ENCODE peak calls at places on chromosome 12, in eight cellular contexts. One of them, this sample, is unnamed.

GRCh38 chr12:3407723-3408122 is 83.3 kb upstream of the PRMT8 start:
- DNase-seq in CD8-positive, alpha-beta T cell: no peak
- DNase-seq in upper lobe of left lung: no peak
- DNase-seq in left ventricle myocardium inferior: no peak
- DNase-seq in psoas muscle: no peak
- DNase-seq in esophagus muscularis mucosa: no peak
- DNase-seq in lung: no peak
- DNase-seq in GM23338: no peak
- DNase-seq in this sample: no peak

GRCh38 chr12:109458086-109458485 is 19.0 kb downstream of the KCTD10 start:
- DNase-seq in CD8-positive, alpha-beta T cell: no peak
- DNase-seq in upper lobe of left lung: no peak
- DNase-seq in left ventricle myocardium inferior: no peak
- DNase-seq in psoas muscle: no peak
- DNase-seq in esophagus muscularis mucosa: no peak
- DNase-seq in lung: no peak
- DNase-seq in GM23338: no peak
- DNase-seq in this sample: no peak

GRCh38 chr12:81296556-81297305 is 218.9 kb downstream of the ACSS3 start:
- DNase-seq in CD8-positive, alpha-beta T cell: no peak
- DNase-seq in upper lobe of left lung: no peak
- DNase-seq in left ventricle myocardium inferior: no peak
- DNase-seq in psoas muscle: no peak
- DNase-seq in esophagus muscularis mucosa: no peak
- DNase-seq in lung: no peak
- DNase-seq in GM23338: no peak
- DNase-seq in this sample: no peak

GRCh38 chr12:109764123-109764522 is 50.5 kb downstream of the FAM222A start:
- DNase-seq in CD8-positive, alpha-beta T cell: no peak
- DNase-seq in upper lobe of left lung: peak; percentile 6
- DNase-seq in left ventricle myocardium inferior: no peak
- DNase-seq in psoas muscle: no peak
- DNase-seq in esophagus muscularis mucosa: no peak
- DNase-seq in lung: no peak
- DNase-seq in GM23338: peak; percentile 48
- DNase-seq in this sample: no peak

GRCh38 chr12:91249059-91250055 is 66.7 kb upstream of the DCN start:
- DNase-seq in CD8-positive, alpha-beta T cell: no peak
- DNase-seq in upper lobe of left lung: no peak
- DNase-seq in left ventricle myocardium inferior: no peak
- DNase-seq in psoas muscle: no peak
- DNase-seq in esophagus muscularis mucosa: no peak
- DNase-seq in lung: no peak
- DNase-seq in GM23338: no peak
- DNase-seq in this sample: no peak

GRCh38 chr12:132373967-132374820 is 44.8 kb upstream of the GALNT9 start:
- DNase-seq in CD8-positive, alpha-beta T cell: no peak
- DNase-seq in upper lobe of left lung: no peak
- DNase-seq in left ventricle myocardium inferior: peak; percentile 9
- DNase-seq in psoas muscle: peak; percentile 42
- DNase-seq in esophagus muscularis mucosa: no peak
- DNase-seq in lung: no peak
- DNase-seq in GM23338: no peak
- DNase-seq in this sample: no peak

GRCh38 chr12:39620664-39621658 is 1.4 kb upstream of the ABCD2 start:
- DNase-seq in CD8-positive, alpha-beta T cell: peak; percentile 23
- DNase-seq in upper lobe of left lung: no peak
- DNase-seq in left ventricle myocardium inferior: no peak
- DNase-seq in psoas muscle: no peak
- DNase-seq in esophagus muscularis mucosa: no peak
- DNase-seq in lung: no peak
- DNase-seq in GM23338: no peak
- DNase-seq in this sample: no peak

GRCh38 chr12:45743247-45743646 is 13.7 kb downstream of the ARID2 start:
- DNase-seq in CD8-positive, alpha-beta T cell: no peak
- DNase-seq in upper lobe of left lung: no peak
- DNase-seq in left ventricle myocardium inferior: no peak
- DNase-seq in psoas muscle: no peak
- DNase-seq in esophagus muscularis mucosa: no peak
- DNase-seq in lung: no peak
- DNase-seq in GM23338: no peak
- DNase-seq in this sample: no peak

GRCh38 chr12:114726092-114726710 is 42.2 kb upstream of the TBX3 start:
- DNase-seq in CD8-positive, alpha-beta T cell: no peak
- DNase-seq in upper lobe of left lung: no peak
- DNase-seq in left ventricle myocardium inferior: peak; percentile 79
- DNase-seq in psoas muscle: no peak
- DNase-seq in esophagus muscularis mucosa: no peak
- DNase-seq in lung: no peak
- DNase-seq in GM23338: no peak
- DNase-seq in this sample: no peak

GRCh38 chr12:121093487-121093891 is 39.2 kb upstream of the P2RX7 start:
- DNase-seq in CD8-positive, alpha-beta T cell: no peak
- DNase-seq in upper lobe of left lung: no peak
- DNase-seq in left ventricle myocardium inferior: no peak
- DNase-seq in psoas muscle: no peak
- DNase-seq in esophagus muscularis mucosa: peak; percentile 80
- DNase-seq in lung: no peak
- DNase-seq in GM23338: no peak
- DNase-seq in this sample: no peak

GRCh38 chr12:62781136-62781880 is 153.6 kb downstream of the PPM1H start:
- DNase-seq in CD8-positive, alpha-beta T cell: no peak
- DNase-seq in upper lobe of left lung: no peak
- DNase-seq in left ventricle myocardium inferior: no peak
- DNase-seq in psoas muscle: no peak
- DNase-seq in esophagus muscularis mucosa: no peak
- DNase-seq in lung: no peak
- DNase-seq in GM23338: no peak
- DNase-seq in this sample: no peak

GRCh38 chr12:66288121-66288520 is 14.2 kb upstream of the HELB start:
- DNase-seq in CD8-positive, alpha-beta T cell: peak; percentile 42
- DNase-seq in upper lobe of left lung: no peak
- DNase-seq in left ventricle myocardium inferior: no peak
- DNase-seq in psoas muscle: no peak
- DNase-seq in esophagus muscularis mucosa: no peak
- DNase-seq in lung: no peak
- DNase-seq in GM23338: no peak
- DNase-seq in this sample: no peak

GRCh38 chr12:80551897-80552296 is 107.9 kb downstream of the PTPRQ start:
- DNase-seq in CD8-positive, alpha-beta T cell: no peak
- DNase-seq in upper lobe of left lung: no peak
- DNase-seq in left ventricle myocardium inferior: no peak
- DNase-seq in psoas muscle: no peak
- DNase-seq in esophagus muscularis mucosa: no peak
- DNase-seq in lung: no peak
- DNase-seq in GM23338: no peak
- DNase-seq in this sample: no peak

GRCh38 chr12:109844983-109845841 is 12.0 kb upstream of the TRPV4 start:
- DNase-seq in CD8-positive, alpha-beta T cell: peak; percentile 85
- DNase-seq in upper lobe of left lung: peak; percentile 93
- DNase-seq in left ventricle myocardium inferior: peak; percentile 85
- DNase-seq in psoas muscle: peak; percentile 91
- DNase-seq in esophagus muscularis mucosa: no peak
- DNase-seq in lung: peak; percentile 87
- DNase-seq in GM23338: peak; percentile 89
- DNase-seq in this sample: peak; percentile 93

GRCh38 chr12:72346331-72346944 is 74.3 kb downstream of the TRHDE start:
- DNase-seq in CD8-positive, alpha-beta T cell: no peak
- DNase-seq in upper lobe of left lung: peak; percentile 30
- DNase-seq in left ventricle myocardium inferior: no peak
- DNase-seq in psoas muscle: no peak
- DNase-seq in esophagus muscularis mucosa: no peak
- DNase-seq in lung: peak; percentile 59
- DNase-seq in GM23338: peak; percentile 95
- DNase-seq in this sample: peak; percentile 46

GRCh38 chr12:50297996-50298395 is 14.7 kb upstream of the LIMA1 start:
- DNase-seq in CD8-positive, alpha-beta T cell: no peak
- DNase-seq in upper lobe of left lung: no peak
- DNase-seq in left ventricle myocardium inferior: no peak
- DNase-seq in psoas muscle: no peak
- DNase-seq in esophagus muscularis mucosa: peak; percentile 19
- DNase-seq in lung: no peak
- DNase-seq in GM23338: no peak
- DNase-seq in this sample: no peak

GRCh38 chr12:42987216-42987631 is 397.7 kb upstream of the PRICKLE1 start:
- DNase-seq in CD8-positive, alpha-beta T cell: no peak
- DNase-seq in upper lobe of left lung: no peak
- DNase-seq in left ventricle myocardium inferior: no peak
- DNase-seq in psoas muscle: no peak
- DNase-seq in esophagus muscularis mucosa: no peak
- DNase-seq in lung: no peak
- DNase-seq in GM23338: no peak
- DNase-seq in this sample: no peak

GRCh38 chr12:64169999-64170398 is 52.1 kb downstream of the KICS2 start:
- DNase-seq in CD8-positive, alpha-beta T cell: no peak
- DNase-seq in upper lobe of left lung: no peak
- DNase-seq in left ventricle myocardium inferior: no peak
- DNase-seq in psoas muscle: no peak
- DNase-seq in esophagus muscularis mucosa: no peak
- DNase-seq in lung: no peak
- DNase-seq in GM23338: no peak
- DNase-seq in this sample: no peak
- H3K27ac ChIP-seq in CD8-positive, alpha-beta T cell: no peak overlapping the region
- H3K27ac ChIP-seq in upper lobe of left lung: no peak overlapping the region
- H3K27ac ChIP-seq in left ventricle myocardium inferior: no peak overlapping the region
- H3K27ac ChIP-seq in psoas muscle: no peak overlapping the region
- H3K27ac ChIP-seq in esophagus muscularis mucosa: no peak overlapping the region
- H3K27ac ChIP-seq in lung: no peak overlapping the region
- H3K27ac ChIP-seq in GM23338: peak overlapping the region; percentile 1
- H3K27ac ChIP-seq in this sample: no peak overlapping the region

DNA sequence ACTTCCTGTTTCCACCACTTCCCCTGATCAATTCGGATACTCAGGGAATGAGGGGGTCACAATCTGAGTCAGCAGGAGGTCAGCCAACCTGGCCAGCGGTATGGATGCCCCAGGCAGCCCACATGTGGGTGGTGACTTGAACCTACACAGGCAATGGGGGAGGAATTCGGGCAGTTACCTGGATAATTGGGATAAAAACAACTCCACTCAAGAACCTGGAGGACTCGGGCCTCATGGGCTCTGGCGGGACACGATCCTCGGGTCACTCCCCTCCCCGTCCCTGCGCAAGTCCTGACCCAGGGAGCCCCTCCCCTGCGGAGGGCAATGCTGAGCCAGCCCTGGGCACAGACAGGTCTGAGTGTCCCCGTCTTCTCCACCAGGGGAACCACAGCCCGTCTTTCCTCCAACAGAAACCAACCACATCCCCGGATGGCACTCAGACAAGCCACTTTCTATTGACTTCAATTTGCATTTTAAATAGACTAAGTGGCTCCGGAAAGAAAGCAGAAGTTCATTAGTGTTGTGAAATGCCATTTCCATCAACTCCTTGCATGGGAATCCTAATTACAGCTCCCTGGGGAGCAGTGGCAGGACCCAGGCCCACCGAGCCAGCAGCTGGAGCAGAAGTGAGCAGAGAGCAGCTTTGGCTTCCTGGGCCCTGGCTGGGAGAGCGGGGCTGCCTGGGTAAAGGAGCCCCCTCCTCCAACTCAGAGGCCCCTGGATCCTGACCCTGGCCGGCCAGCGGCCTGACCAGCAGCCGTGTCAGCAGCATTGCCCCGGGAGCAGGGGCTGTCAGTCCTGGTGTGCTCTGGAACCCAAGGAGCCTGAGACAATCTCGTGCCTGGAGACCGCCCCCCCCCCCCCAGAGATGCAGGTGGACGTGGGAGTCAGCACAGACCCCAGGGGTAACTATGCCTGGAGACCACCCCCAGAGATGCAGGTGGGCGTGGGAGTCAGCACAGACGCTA is 374.1 kb downstream of the ADGRD1 start:
- DNase-seq in CD8-positive, alpha-beta T cell: no peak
- DNase-seq in upper lobe of left lung: no peak
- DNase-seq in left ventricle myocardium inferior: no peak
- DNase-seq in psoas muscle: no peak
- DNase-seq in esophagus muscularis mucosa: peak; percentile 80
- DNase-seq in lung: no peak
- DNase-seq in GM23338: peak; percentile 37
- DNase-seq in this sample: no peak
- TF ChIP-seq CTCF in CD8-positive, alpha-beta T cell: no peak
- TF ChIP-seq CTCF in upper lobe of left lung: no peak
- TF ChIP-seq CTCF in left ventricle myocardium inferior: no peak
- TF ChIP-seq CTCF in psoas muscle: no peak
- TF ChIP-seq CTCF in esophagus muscularis mucosa: no peak
- TF ChIP-seq CTCF in lung: no peak
- TF ChIP-seq CTCF in GM23338: peak; percentile 51
- TF ChIP-seq CTCF in this sample: no peak

GRCh38 chr12:68750506-68750905 is 4.5 kb downstream of the SLC35E3 start:
- DNase-seq in CD8-positive, alpha-beta T cell: no peak
- DNase-seq in upper lobe of left lung: no peak
- DNase-seq in left ventricle myocardium inferior: no peak
- DNase-seq in psoas muscle: no peak
- DNase-seq in esophagus muscularis mucosa: no peak
- DNase-seq in lung: no peak
- DNase-seq in GM23338: no peak
- DNase-seq in this sample: no peak

GRCh38 chr12:68745904-68746571 is at the start of gene SLC35E3:
- DNase-seq in CD8-positive, alpha-beta T cell: peak; percentile 86
- DNase-seq in upper lobe of left lung: peak; percentile 98
- DNase-seq in left ventricle myocardium inferior: peak; percentile 94
- DNase-seq in psoas muscle: peak; percentile 97
- DNase-seq in esophagus muscularis mucosa: peak; percentile 96
- DNase-seq in lung: peak; percentile 95
- DNase-seq in GM23338: peak; percentile 96
- DNase-seq in this sample: peak; percentile 90

GRCh38 chr12:68749443-68749842 is 3.5 kb downstream of the SLC35E3 start:
- DNase-seq in CD8-positive, alpha-beta T cell: no peak
- DNase-seq in upper lobe of left lung: no peak
- DNase-seq in left ventricle myocardium inferior: no peak
- DNase-seq in psoas muscle: no peak
- DNase-seq in esophagus muscularis mucosa: no peak
- DNase-seq in lung: no peak
- DNase-seq in GM23338: no peak
- DNase-seq in this sample: no peak

GRCh38 chr12:68746572-68747180 is 700 bp downstream of the SLC35E3 start:
- DNase-seq in CD8-positive, alpha-beta T cell: peak; percentile 7
- DNase-seq in upper lobe of left lung: peak; percentile 63
- DNase-seq in left ventricle myocardium inferior: peak; percentile 40
- DNase-seq in psoas muscle: peak; percentile 76
- DNase-seq in esophagus muscularis mucosa: peak; percentile 92
- DNase-seq in lung: peak; percentile 56
- DNase-seq in GM23338: peak; percentile 49
- DNase-seq in this sample: peak; percentile 45

GRCh38 chr12:68749861-68750260 is 3.9 kb downstream of the SLC35E3 start:
- DNase-seq in CD8-positive, alpha-beta T cell: no peak
- DNase-seq in upper lobe of left lung: no peak
- DNase-seq in left ventricle myocardium inferior: no peak
- DNase-seq in psoas muscle: no peak
- DNase-seq in esophagus muscularis mucosa: no peak
- DNase-seq in lung: no peak
- DNase-seq in GM23338: no peak
- DNase-seq in this sample: no peak
- H3K36me3 ChIP-seq in CD8-positive, alpha-beta T cell: no peaks in the 10 kb centered on the region
- H3K36me3 ChIP-seq in upper lobe of left lung: no peaks in the 10 kb centered on the region
- H3K36me3 ChIP-seq in left ventricle myocardium inferior: peaks cover 24% of the 10 kb centered on the region
- H3K36me3 ChIP-seq in psoas muscle: peaks cover 36% of the 10 kb centered on the region
- H3K36me3 ChIP-seq in esophagus muscularis mucosa: peaks cover 2% of the 10 kb centered on the region
- H3K36me3 ChIP-seq in lung: peaks cover 6% of the 10 kb centered on the region
- H3K36me3 ChIP-seq in GM23338: peaks cover 16% of the 10 kb centered on the region
- H3K36me3 ChIP-seq in this sample: no peaks in the 10 kb centered on the region

DNA sequence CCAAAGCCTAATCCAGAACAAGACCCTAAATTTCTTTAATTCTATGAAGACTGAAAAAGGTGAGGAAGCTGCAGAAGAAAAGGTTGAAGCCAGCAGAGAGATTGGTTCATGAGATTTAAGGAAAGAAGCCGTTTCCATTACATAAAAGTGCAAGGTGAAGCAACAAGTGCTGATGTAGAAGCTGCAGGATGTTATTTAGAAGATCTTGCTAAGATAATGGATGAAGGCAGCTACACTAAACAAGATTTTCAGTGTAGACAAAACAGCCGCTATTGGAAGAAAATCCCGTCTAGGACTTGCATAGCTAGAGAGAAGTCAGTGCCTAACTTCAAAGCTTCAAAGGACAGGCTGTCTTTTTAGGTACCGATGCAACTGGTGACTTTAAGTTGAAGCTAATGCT is 65.4 kb upstream of the AMIGO2 start:
- DNase-seq in CD8-positive, alpha-beta T cell: no peak
- DNase-seq in upper lobe of left lung: no peak
- DNase-seq in left ventricle myocardium inferior: no peak
- DNase-seq in psoas muscle: no peak
- DNase-seq in esophagus muscularis mucosa: no peak
- DNase-seq in lung: no peak
- DNase-seq in GM23338: no peak
- DNase-seq in this sample: no peak
- H3K27ac ChIP-seq in CD8-positive, alpha-beta T cell: no peak overlapping the region
- H3K27ac ChIP-seq in upper lobe of left lung: no peak overlapping the region
- H3K27ac ChIP-seq in left ventricle myocardium inferior: no peak overlapping the region
- H3K27ac ChIP-seq in psoas muscle: no peak overlapping the region
- H3K27ac ChIP-seq in esophagus muscularis mucosa: no peak overlapping the region
- H3K27ac ChIP-seq in lung: no peak overlapping the region
- H3K27ac ChIP-seq in GM23338: no peak overlapping the region
- H3K27ac ChIP-seq in this sample: no peak overlapping the region